ENCODE peak calls at places on chromosome 7, in four cellular contexts. O is CD8-positive, alpha-beta T cell; W is lower lobe of right lung; A is heart right ventricle. Q is an unnamed sample.

GRCh38 chr7:25319707-25320106 is 91.4 kb upstream of the NPVF start:
- DNase-seq in A (no peak), W (no peak), O (no peak), Q (no peak)

GRCh38 chr7:137656850-137657232 is 189.9 kb downstream of the DGKI start:
- DNase-seq in A (no peak), O (no peak), W (no peak), Q (no peak)

GRCh38 chr7:95045236-95045923 is 138.0 kb downstream of the PPP1R9A start:
- DNase-seq in A (no peak), W (no peak), O (no peak), Q (no peak)

GRCh38 chr7:3482147-3482921 is 181.3 kb downstream of the SDK1 start:
- DNase-seq in A (no peak), O (no peak), W (no peak), Q (no peak)

GRCh38 chr7:70833726-70834125 is 298.2 kb upstream of the GALNT17 start:
- DNase-seq in O (no peak), W (no peak), A (no peak), Q (no peak)

GRCh38 chr7:80781561-80781979 is 137.3 kb downstream of the SEMA3C start:
- DNase-seq in W (no peak), O (no peak), A (peak; percentile 42), Q (no peak)

GRCh38 chr7:3630081-3630480 is 329.0 kb downstream of the SDK1 start:
- DNase-seq in O (no peak), W (no peak), A (no peak), Q (no peak)

GRCh38 chr7:87146740-87147386 is 5.4 kb upstream of the DMTF1 start:
- DNase-seq in A (no peak), O (no peak), W (peak; percentile 46), Q (no peak)

GRCh38 chr7:141511370-141512335 is 39.6 kb upstream of the AGK start:
- DNase-seq in A (peak; percentile 4), W (peak; percentile 46), O (no peak), Q (no peak)

GRCh38 chr7:98627062-98627790 is 10.1 kb downstream of the NPTX2 start:
- DNase-seq in A (no peak), W (no peak), O (no peak), Q (no peak)
- H3K4me1 ChIP-seq in A (no peaks in the 10 kb centered on the region), W (no peaks in the 10 kb centered on the region), O (no peaks in the 10 kb centered on the region), Q (no peaks in the 10 kb centered on the region)

GRCh38 chr7:129136887-129137647 is 7.4 kb upstream of the TSPAN33 start:
- DNase-seq in A (no peak), O (no peak), W (no peak), Q (peak; percentile 12)

GRCh38 chr7:129134356-129134972 is 10.0 kb upstream of the TSPAN33 start:
- DNase-seq in W (no peak), A (no peak), O (no peak), Q (peak; percentile 15)
- H3K27ac ChIP-seq in W (no peak overlapping the region), A (peak overlapping the region; percentile 37), O (no peak overlapping the region), Q (no peak overlapping the region)

GRCh38 chr7:1441615-1442354 is 17.5 kb downstream of the MICALL2 start:
- DNase-seq in O (no peak), W (no peak), A (no peak), Q (no peak)

GRCh38 chr7:1438821-1439220 is 20.4 kb downstream of the MICALL2 start:
- DNase-seq in A (no peak), O (no peak), W (no peak), Q (no peak)

GRCh38 chr7:1440620-1441019 is 18.6 kb downstream of the MICALL2 start:
- DNase-seq in W (no peak), A (no peak), O (no peak), Q (no peak)

GRCh38 chr7:1438208-1438607 is 21.1 kb downstream of the MICALL2 start:
- DNase-seq in O (no peak), A (no peak), W (no peak), Q (no peak)

GRCh38 chr7:1439373-1440363 is 19.6 kb downstream of the MICALL2 start:
- DNase-seq in O (no peak), A (no peak), W (no peak), Q (no peak)
- H3K36me3 ChIP-seq in O (no peaks in the 10 kb centered on the region), A (no peaks in the 10 kb centered on the region), W (peaks cover 61% of the 10 kb centered on the region), Q (no peaks in the 10 kb centered on the region)

GRCh38 chr7:151406886-151407583 is 2.8 kb downstream of the WDR86 start:
- DNase-seq in W (no peak), A (no peak), O (no peak), Q (no peak)
- H3K4me1 ChIP-seq in W (peaks cover 45% of the 10 kb centered on the region), A (peaks cover 16% of the 10 kb centered on the region), O (peaks cover 23% of the 10 kb centered on the region), Q (peaks cover 25% of the 10 kb centered on the region)

GRCh38 chr7:116560021-116560970 is 35.5 kb downstream of the CAV1 start:
- DNase-seq in A (peak; percentile 39), O (no peak), W (no peak), Q (no peak)

GRCh38 chr7:116557066-116557585 is 32.3 kb downstream of the CAV1 start:
- DNase-seq in W (no peak), O (no peak), A (no peak), Q (no peak)

GRCh38 chr7:116554911-116555310 is 30.1 kb downstream of the CAV1 start:
- DNase-seq in W (no peak), A (no peak), O (no peak), Q (no peak)

GRCh38 chr7:116554436-116554835 is 29.6 kb downstream of the CAV1 start:
- DNase-seq in W (no peak), A (peak; percentile 40), O (no peak), Q (no peak)

DNA sequence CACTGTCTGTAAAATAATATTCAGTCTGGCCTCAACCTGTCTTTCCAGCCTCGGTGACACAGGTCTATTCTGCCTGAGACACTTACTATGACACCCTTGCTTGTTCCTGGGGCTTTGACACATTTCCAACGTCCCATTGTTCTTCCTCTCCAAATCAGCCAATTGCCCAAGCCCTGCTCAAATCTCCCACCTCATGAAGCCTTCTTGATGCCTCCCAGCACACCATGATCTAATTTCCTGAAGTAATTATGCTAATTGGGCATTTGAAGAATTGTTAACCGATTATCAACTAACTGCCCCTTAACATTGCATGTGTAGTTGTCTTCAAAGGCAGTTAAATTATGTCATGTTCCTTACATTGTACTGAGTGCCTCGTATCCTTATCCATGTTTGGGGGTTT is 33.1 kb downstream of the CAV1 start:
- DNase-seq in O (no peak), A (no peak), W (no peak), Q (no peak)
- H3K27ac ChIP-seq in O (no peak overlapping the region), A (peak overlapping the region; percentile 41), W (no peak overlapping the region), Q (no peak overlapping the region)

GRCh38 chr7:44396931-44397525 is 71.6 kb upstream of the CAMK2B start:
- DNase-seq in O (no peak), W (no peak), A (no peak), Q (no peak)
- H3K36me3 ChIP-seq in O (peaks cover 20% of the 10 kb centered on the region), W (peaks cover 69% of the 10 kb centered on the region), A (peaks cover 5% of the 10 kb centered on the region), Q (peaks cover 73% of the 10 kb centered on the region)

GRCh38 chr7:55033241-55033846 is 14.5 kb downstream of the EGFR start:
- DNase-seq in O (no peak), W (no peak), A (no peak), Q (no peak)

GRCh38 chr7:55031075-55031474 is 12.3 kb downstream of the EGFR start:
- DNase-seq in A (no peak), W (no peak), O (no peak), Q (no peak)

GRCh38 chr7:55028011-55028410 is 9.2 kb downstream of the EGFR start:
- DNase-seq in A (no peak), W (no peak), O (no peak), Q (no peak)

GRCh38 chr7:55032069-55032699 is 13.4 kb downstream of the EGFR start:
- DNase-seq in A (no peak), O (no peak), W (no peak), Q (no peak)

GRCh38 chr7:55030314-55030713 is 11.5 kb downstream of the EGFR start:
- DNase-seq in A (no peak), W (no peak), O (no peak), Q (no peak)
- H3K4me1 ChIP-seq in A (peaks cover 43% of the 10 kb centered on the region), W (peaks cover 40% of the 10 kb centered on the region), O (no peaks in the 10 kb centered on the region), Q (no peaks in the 10 kb centered on the region)

GRCh38 chr7:1450987-1451386 is 8.3 kb downstream of the MICALL2 start:
- DNase-seq in A (no peak), W (no peak), O (no peak), Q (no peak)
- H3K27ac ChIP-seq in A (no peak overlapping the region), W (no peak overlapping the region), O (no peak overlapping the region), Q (no peak overlapping the region)